ENCODE peak calls at places on chromosomes 2 and 18, in seven cellular contexts. One of them, this sample, is unnamed.

GRCh38 chr2:107635883-107636282 is 190.8 kb upstream of the RGPD4 start:
- DNase-seq in nephron progenitor cell: no peak
- DNase-seq in fibroblast of lung: peak; percentile 95
- DNase-seq in psoas muscle: no peak
- DNase-seq in HFFc6: peak; percentile 16
- DNase-seq in epithelial cell of proximal tubule: peak; percentile 53
- DNase-seq in foreskin fibroblast: peak; percentile 43
- DNase-seq in this sample: peak; percentile 88

GRCh38 chr2:237464757-237465391 is 22.2 kb upstream of the MLPH start:
- DNase-seq in nephron progenitor cell: no peak
- DNase-seq in fibroblast of lung: peak; percentile 37
- DNase-seq in psoas muscle: no peak
- DNase-seq in HFFc6: peak; percentile 28
- DNase-seq in epithelial cell of proximal tubule: no peak
- DNase-seq in foreskin fibroblast: no peak
- DNase-seq in this sample: no peak

GRCh38 chr2:8487461-8487932 is 194.4 kb upstream of the ID2 start:
- DNase-seq in nephron progenitor cell: no peak
- DNase-seq in fibroblast of lung: peak; percentile 56
- DNase-seq in psoas muscle: no peak
- DNase-seq in HFFc6: no peak
- DNase-seq in epithelial cell of proximal tubule: no peak
- DNase-seq in foreskin fibroblast: no peak
- DNase-seq in this sample: no peak

GRCh38 chr2:19609266-19609665 is 250.8 kb upstream of the OSR1 start:
- DNase-seq in nephron progenitor cell: no peak
- DNase-seq in fibroblast of lung: no peak
- DNase-seq in psoas muscle: no peak
- DNase-seq in HFFc6: no peak
- DNase-seq in epithelial cell of proximal tubule: no peak
- DNase-seq in foreskin fibroblast: no peak
- DNase-seq in this sample: no peak

GRCh38 chr2:61535449-61535848 is 2.7 kb downstream of the XPO1 start:
- DNase-seq in nephron progenitor cell: no peak
- DNase-seq in fibroblast of lung: no peak
- DNase-seq in psoas muscle: no peak
- DNase-seq in HFFc6: no peak
- DNase-seq in epithelial cell of proximal tubule: no peak
- DNase-seq in foreskin fibroblast: no peak
- DNase-seq in this sample: no peak

GRCh38 chr2:66686768-66687167 is 251.8 kb downstream of the MEIS1 start:
- DNase-seq in nephron progenitor cell: no peak
- DNase-seq in fibroblast of lung: peak; percentile 19
- DNase-seq in psoas muscle: no peak
- DNase-seq in HFFc6: no peak
- DNase-seq in epithelial cell of proximal tubule: no peak
- DNase-seq in foreskin fibroblast: no peak
- DNase-seq in this sample: peak; percentile 67

GRCh38 chr18:34929336-34929780 is 111.9 kb upstream of the MAPRE2 start:
- DNase-seq in nephron progenitor cell: no peak
- DNase-seq in fibroblast of lung: peak; percentile 85
- DNase-seq in psoas muscle: no peak
- DNase-seq in HFFc6: peak; percentile 72
- DNase-seq in epithelial cell of proximal tubule: peak; percentile 47
- DNase-seq in foreskin fibroblast: peak; percentile 76
- DNase-seq in this sample: peak; percentile 58

GRCh38 chr2:168964251-168964807 is 63.2 kb downstream of the G6PC2 start:
- DNase-seq in nephron progenitor cell: no peak
- DNase-seq in fibroblast of lung: peak; percentile 38
- DNase-seq in psoas muscle: no peak
- DNase-seq in HFFc6: no peak
- DNase-seq in epithelial cell of proximal tubule: no peak
- DNase-seq in foreskin fibroblast: no peak
- DNase-seq in this sample: peak; percentile 50

GRCh38 chr2:100759901-100760300 is 60.0 kb upstream of the NPAS2 start:
- DNase-seq in nephron progenitor cell: no peak
- DNase-seq in fibroblast of lung: no peak
- DNase-seq in psoas muscle: no peak
- DNase-seq in HFFc6: no peak
- DNase-seq in epithelial cell of proximal tubule: no peak
- DNase-seq in foreskin fibroblast: no peak
- DNase-seq in this sample: no peak

GRCh38 chr2:212424090-212424489 is 114.5 kb downstream of the ERBB4 start:
- DNase-seq in nephron progenitor cell: no peak
- DNase-seq in fibroblast of lung: peak; percentile 15
- DNase-seq in psoas muscle: no peak
- DNase-seq in HFFc6: no peak
- DNase-seq in epithelial cell of proximal tubule: peak; percentile 2
- DNase-seq in foreskin fibroblast: no peak
- DNase-seq in this sample: peak; percentile 35

GRCh38 chr2:148935791-148936190 is 60.8 kb downstream of the KIF5C start:
- DNase-seq in nephron progenitor cell: no peak
- DNase-seq in fibroblast of lung: peak; percentile 15
- DNase-seq in psoas muscle: no peak
- DNase-seq in HFFc6: no peak
- DNase-seq in epithelial cell of proximal tubule: no peak
- DNase-seq in foreskin fibroblast: no peak
- DNase-seq in this sample: no peak

GRCh38 chr2:146523218-146523617 is 1321.6 kb upstream of the ACVR2A start:
- DNase-seq in nephron progenitor cell: no peak
- DNase-seq in fibroblast of lung: peak; percentile 7
- DNase-seq in psoas muscle: no peak
- DNase-seq in HFFc6: no peak
- DNase-seq in epithelial cell of proximal tubule: no peak
- DNase-seq in foreskin fibroblast: no peak
- DNase-seq in this sample: peak; percentile 5
- TF ChIP-seq CTCF in nephron progenitor cell: peak; percentile 26
- TF ChIP-seq CTCF in fibroblast of lung: peak; percentile 11
- TF ChIP-seq CTCF in psoas muscle: no peak
- TF ChIP-seq CTCF in HFFc6: peak; percentile 73
- TF ChIP-seq CTCF in epithelial cell of proximal tubule: peak; percentile 38
- TF ChIP-seq CTCF in foreskin fibroblast: no peak
- TF ChIP-seq CTCF in this sample: peak; percentile 13

DNA sequence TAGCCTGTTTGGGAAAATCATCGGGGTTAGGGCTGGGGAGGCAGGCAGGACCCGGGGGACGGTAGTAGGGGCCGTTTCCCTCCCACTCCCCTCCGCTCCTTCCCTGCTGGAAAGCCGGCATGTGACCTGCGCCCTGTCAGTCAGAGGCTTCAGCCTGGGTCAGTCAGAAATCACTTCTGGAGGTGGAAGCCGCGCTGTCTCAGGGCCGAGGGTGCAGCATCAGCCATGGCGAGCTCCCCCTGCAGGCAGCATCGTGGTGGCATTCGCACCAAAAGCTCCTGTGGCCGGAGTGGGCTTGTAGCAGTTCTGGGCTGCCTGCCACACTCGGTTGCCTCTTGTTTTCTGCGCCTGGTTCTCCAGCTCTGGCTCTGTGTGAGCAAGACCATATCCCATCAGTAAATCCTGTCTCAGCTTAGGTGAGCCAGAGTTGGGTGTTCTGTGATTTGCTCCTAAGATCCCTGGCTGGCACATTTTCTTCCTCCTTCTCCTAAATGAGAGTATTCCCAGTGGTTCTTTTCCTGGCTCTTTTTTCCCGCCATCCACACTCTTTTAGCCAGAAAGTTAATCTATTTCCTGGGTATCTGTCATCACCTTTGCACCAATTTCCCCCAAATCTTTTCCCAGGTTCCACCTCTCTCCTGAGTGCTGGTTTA is 123.9 kb upstream of the CD302 start:
- DNase-seq in nephron progenitor cell: peak; percentile 88
- DNase-seq in fibroblast of lung: peak; percentile 54
- DNase-seq in psoas muscle: peak; percentile 54
- DNase-seq in HFFc6: no peak
- DNase-seq in epithelial cell of proximal tubule: no peak
- DNase-seq in foreskin fibroblast: peak; percentile 23
- DNase-seq in this sample: peak; percentile 52
- TF ChIP-seq CTCF in nephron progenitor cell: peak; percentile 75
- TF ChIP-seq CTCF in fibroblast of lung: peak; percentile 75
- TF ChIP-seq CTCF in psoas muscle: peak; percentile 39
- TF ChIP-seq CTCF in HFFc6: peak; percentile 79
- TF ChIP-seq CTCF in epithelial cell of proximal tubule: peak; percentile 94
- TF ChIP-seq CTCF in foreskin fibroblast: peak; percentile 57
- TF ChIP-seq CTCF in this sample: peak; percentile 74

GRCh38 chr2:63189026-63189425 is 138.4 kb downstream of the OTX1 start:
- DNase-seq in nephron progenitor cell: peak; percentile 29
- DNase-seq in fibroblast of lung: peak; percentile 35
- DNase-seq in psoas muscle: no peak
- DNase-seq in HFFc6: peak; percentile 57
- DNase-seq in epithelial cell of proximal tubule: peak; percentile 18
- DNase-seq in foreskin fibroblast: peak; percentile 13
- DNase-seq in this sample: peak; percentile 70
- TF ChIP-seq CTCF in nephron progenitor cell: peak; percentile 54
- TF ChIP-seq CTCF in fibroblast of lung: peak; percentile 95
- TF ChIP-seq CTCF in psoas muscle: no peak
- TF ChIP-seq CTCF in HFFc6: peak; percentile 84
- TF ChIP-seq CTCF in epithelial cell of proximal tubule: peak; percentile 86
- TF ChIP-seq CTCF in foreskin fibroblast: peak; percentile 83
- TF ChIP-seq CTCF in this sample: peak; percentile 98

GRCh38 chr18:8450013-8450412 is 159.2 kb upstream of the RAB12 start:
- DNase-seq in nephron progenitor cell: no peak
- DNase-seq in fibroblast of lung: no peak
- DNase-seq in psoas muscle: no peak
- DNase-seq in HFFc6: no peak
- DNase-seq in epithelial cell of proximal tubule: no peak
- DNase-seq in foreskin fibroblast: no peak
- DNase-seq in this sample: no peak
- TF ChIP-seq CTCF in nephron progenitor cell: peak; percentile 43
- TF ChIP-seq CTCF in fibroblast of lung: peak; percentile 45
- TF ChIP-seq CTCF in psoas muscle: peak; percentile 28
- TF ChIP-seq CTCF in HFFc6: peak; percentile 78
- TF ChIP-seq CTCF in epithelial cell of proximal tubule: peak; percentile 70
- TF ChIP-seq CTCF in foreskin fibroblast: peak; percentile 42
- TF ChIP-seq CTCF in this sample: peak; percentile 54

GRCh38 chr2:194867328-194867727 is 789.7 kb upstream of the SLC39A10 start:
- DNase-seq in nephron progenitor cell: no peak
- DNase-seq in fibroblast of lung: no peak
- DNase-seq in psoas muscle: no peak
- DNase-seq in HFFc6: no peak
- DNase-seq in epithelial cell of proximal tubule: peak; percentile 3
- DNase-seq in foreskin fibroblast: no peak
- DNase-seq in this sample: peak; percentile 26
- TF ChIP-seq CTCF in nephron progenitor cell: peak; percentile 48
- TF ChIP-seq CTCF in fibroblast of lung: peak; percentile 42
- TF ChIP-seq CTCF in psoas muscle: no peak
- TF ChIP-seq CTCF in HFFc6: peak; percentile 73
- TF ChIP-seq CTCF in epithelial cell of proximal tubule: peak; percentile 60
- TF ChIP-seq CTCF in foreskin fibroblast: peak; percentile 9
- TF ChIP-seq CTCF in this sample: peak; percentile 48

GRCh38 chr2:217942731-217943335 is 60.0 kb downstream of the TNS1 start:
- DNase-seq in nephron progenitor cell: no peak
- DNase-seq in fibroblast of lung: no peak
- DNase-seq in psoas muscle: peak; percentile 15
- DNase-seq in HFFc6: no peak
- DNase-seq in epithelial cell of proximal tubule: no peak
- DNase-seq in foreskin fibroblast: no peak
- DNase-seq in this sample: no peak

GRCh38 chr2:217944366-217944765 is 58.4 kb downstream of the TNS1 start:
- DNase-seq in nephron progenitor cell: no peak
- DNase-seq in fibroblast of lung: no peak
- DNase-seq in psoas muscle: no peak
- DNase-seq in HFFc6: no peak
- DNase-seq in epithelial cell of proximal tubule: no peak
- DNase-seq in foreskin fibroblast: no peak
- DNase-seq in this sample: no peak

GRCh38 chr2:217941886-217942728 is 60.7 kb downstream of the TNS1 start:
- DNase-seq in nephron progenitor cell: no peak
- DNase-seq in fibroblast of lung: no peak
- DNase-seq in psoas muscle: peak; percentile 16
- DNase-seq in HFFc6: no peak
- DNase-seq in epithelial cell of proximal tubule: no peak
- DNase-seq in foreskin fibroblast: no peak
- DNase-seq in this sample: no peak

GRCh38 chr2:217944923-217945322 is 57.9 kb downstream of the TNS1 start:
- DNase-seq in nephron progenitor cell: no peak
- DNase-seq in fibroblast of lung: no peak
- DNase-seq in psoas muscle: peak; percentile 5
- DNase-seq in HFFc6: no peak
- DNase-seq in epithelial cell of proximal tubule: no peak
- DNase-seq in foreskin fibroblast: no peak
- DNase-seq in this sample: no peak

GRCh38 chr2:217943379-217944321 is 59.1 kb downstream of the TNS1 start:
- DNase-seq in nephron progenitor cell: peak; percentile 87
- DNase-seq in fibroblast of lung: peak; percentile 70
- DNase-seq in psoas muscle: peak; percentile 80
- DNase-seq in HFFc6: peak; percentile 49
- DNase-seq in epithelial cell of proximal tubule: no peak
- DNase-seq in foreskin fibroblast: no peak
- DNase-seq in this sample: no peak
- TF ChIP-seq CTCF in nephron progenitor cell: no peak
- TF ChIP-seq CTCF in fibroblast of lung: peak; percentile 11
- TF ChIP-seq CTCF in psoas muscle: peak; percentile 20
- TF ChIP-seq CTCF in HFFc6: peak; percentile 55
- TF ChIP-seq CTCF in epithelial cell of proximal tubule: peak; percentile 47
- TF ChIP-seq CTCF in foreskin fibroblast: peak; percentile 13
- TF ChIP-seq CTCF in this sample: no peak

GRCh38 chr2:165927774-165928173 is 25.8 kb downstream of the TTC21B start:
- DNase-seq in nephron progenitor cell: no peak
- DNase-seq in fibroblast of lung: no peak
- DNase-seq in psoas muscle: no peak
- DNase-seq in HFFc6: no peak
- DNase-seq in epithelial cell of proximal tubule: no peak
- DNase-seq in foreskin fibroblast: no peak
- DNase-seq in this sample: no peak

GRCh38 chr2:165920748-165921147 is 32.8 kb downstream of the TTC21B start:
- DNase-seq in nephron progenitor cell: no peak
- DNase-seq in fibroblast of lung: no peak
- DNase-seq in psoas muscle: no peak
- DNase-seq in HFFc6: no peak
- DNase-seq in epithelial cell of proximal tubule: no peak
- DNase-seq in foreskin fibroblast: no peak
- DNase-seq in this sample: no peak

GRCh38 chr2:165927353-165927752 is 26.2 kb downstream of the TTC21B start:
- DNase-seq in nephron progenitor cell: no peak
- DNase-seq in fibroblast of lung: peak; percentile 24
- DNase-seq in psoas muscle: no peak
- DNase-seq in HFFc6: peak; percentile 14
- DNase-seq in epithelial cell of proximal tubule: no peak
- DNase-seq in foreskin fibroblast: no peak
- DNase-seq in this sample: peak; percentile 29

GRCh38 chr2:165924950-165925349 is 28.6 kb downstream of the TTC21B start:
- DNase-seq in nephron progenitor cell: no peak
- DNase-seq in fibroblast of lung: no peak
- DNase-seq in psoas muscle: no peak
- DNase-seq in HFFc6: no peak
- DNase-seq in epithelial cell of proximal tubule: no peak
- DNase-seq in foreskin fibroblast: no peak
- DNase-seq in this sample: no peak
- TF ChIP-seq CTCF in nephron progenitor cell: no peak
- TF ChIP-seq CTCF in fibroblast of lung: no peak
- TF ChIP-seq CTCF in psoas muscle: no peak
- TF ChIP-seq CTCF in HFFc6: no peak
- TF ChIP-seq CTCF in epithelial cell of proximal tubule: no peak
- TF ChIP-seq CTCF in foreskin fibroblast: no peak
- TF ChIP-seq CTCF in this sample: no peak

GRCh38 chr2:85181093-85181685 is 48.0 kb downstream of the TCF7L1 start:
- DNase-seq in nephron progenitor cell: no peak
- DNase-seq in fibroblast of lung: no peak
- DNase-seq in psoas muscle: no peak
- DNase-seq in HFFc6: no peak
- DNase-seq in epithelial cell of proximal tubule: no peak
- DNase-seq in foreskin fibroblast: no peak
- DNase-seq in this sample: no peak
- TF ChIP-seq CTCF in nephron progenitor cell: no peak
- TF ChIP-seq CTCF in fibroblast of lung: no peak
- TF ChIP-seq CTCF in psoas muscle: no peak
- TF ChIP-seq CTCF in HFFc6: peak; percentile 16
- TF ChIP-seq CTCF in epithelial cell of proximal tubule: peak; percentile 22
- TF ChIP-seq CTCF in foreskin fibroblast: no peak
- TF ChIP-seq CTCF in this sample: no peak